ENCODE peak calls at places on chromosomes 13 and 19, in nine cellular contexts. A, P, O, F, N, Z, I, Q and C are unnamed samples.

GRCh38 chr13:72983085-72983768 is 75.6 kb upstream of the KLF5 start:
- DNase-seq in A (no peak), P (peak), O (peak), F (no peak), N (no peak), Z (no peak), I (no peak), Q (peak), C (no peak)

GRCh38 chr19:7476941-7477494 is 11.8 kb downstream of the PEX11G start:
- DNase-seq in A (no peak), P (no peak), O (no peak), F (no peak), N (no peak), Z (no peak), I (no peak), Q (no peak), C (no peak)

GRCh38 chr13:102948006-102948405 is 102.2 kb downstream of the ERCC5 start:
- DNase-seq in A (no peak), P (no peak), O (no peak), F (no peak), N (no peak), Z (no peak), I (no peak), Q (no peak), C (no peak)

GRCh38 chr19:53942001-53942786 is 20.5 kb upstream of the CACNG8 start:
- DNase-seq in A (no peak), P (no peak), O (no peak), F (peak), N (no peak), Z (no peak), I (no peak), Q (no peak), C (no peak)

GRCh38 chr13:111251646-111252448 is 68.6 kb upstream of the TEX29 start:
- DNase-seq in A (no peak), P (no peak), O (no peak), F (peak), N (no peak), Z (no peak), I (no peak), Q (no peak), C (no peak)

GRCh38 chr13:73835138-73835721 is 299.0 kb downstream of the KLF12 start:
- DNase-seq in A (no peak), P (no peak), O (no peak), F (peak), N (peak), Z (no peak), I (no peak), Q (no peak), C (peak)

GRCh38 chr13:85719749-85720148 is 79.5 kb downstream of the SLITRK6 start:
- DNase-seq in A (no peak), P (no peak), O (no peak), F (no peak), N (no peak), Z (no peak), I (no peak), Q (no peak), C (no peak)

GRCh38 chr19:55694241-55694655 is 19.2 kb downstream of the EPN1 start:
- DNase-seq in A (no peak), P (no peak), O (no peak), F (no peak), N (no peak), Z (no peak), I (no peak), Q (peak), C (no peak)

GRCh38 chr19:5290336-5291262 is 50.0 kb downstream of the PTPRS start:
- DNase-seq in A (no peak), P (no peak), O (no peak), F (no peak), N (no peak), Z (no peak), I (no peak), Q (no peak), C (no peak)

GRCh38 chr19:5002143-5002542 is 33.2 kb downstream of the KDM4B start:
- DNase-seq in A (no peak), P (no peak), O (no peak), F (no peak), N (no peak), Z (no peak), I (no peak), Q (no peak), C (peak)

GRCh38 chr19:1811472-1811894 is 593 bp downstream of the ATP8B3 start:
- DNase-seq in A (peak), P (peak), O (no peak), F (peak), N (no peak), Z (peak), I (no peak), Q (peak), C (no peak)

GRCh38 chr13:44484562-44485164 is 91.5 kb downstream of the TSC22D1 start:
- DNase-seq in A (no peak), P (no peak), O (no peak), F (no peak), N (no peak), Z (no peak), I (no peak), Q (no peak), C (no peak)

GRCh38 chr19:17534767-17535166 is 20.7 kb upstream of the COLGALT1 start:
- DNase-seq in A (no peak), P (no peak), O (no peak), F (no peak), N (no peak), Z (no peak), I (no peak), Q (no peak), C (no peak)

GRCh38 chr19:6521718-6522646 is 8.8 kb upstream of the TNFSF9 start:
- DNase-seq in A (no peak), P (no peak), O (no peak), F (no peak), N (no peak), Z (peak), I (no peak), Q (peak), C (no peak)

GRCh38 chr19:801861-802496 is 4.7 kb downstream of the PTBP1 start:
- DNase-seq in A (no peak), P (peak), O (no peak), F (peak), N (no peak), Z (no peak), I (peak), Q (peak), C (no peak)
- H3K4me3 ChIP-seq in A (no peak), P (no peak), O (peak), F (no peak), N (no peak), Z (peak), I (peak), Q (peak), C (peak)

GRCh38 chr19:34479396-34479795 is 2.2 kb upstream of the WTIP start:
- DNase-seq in A (no peak), P (no peak), O (no peak), F (no peak), N (no peak), Z (no peak), I (no peak), Q (no peak), C (no peak)

GRCh38 chr19:34481861-34482379 is 362 bp downstream of the WTIP start:
- DNase-seq in A (no peak), P (no peak), O (no peak), F (no peak), N (no peak), Z (no peak), I (peak), Q (no peak), C (no peak)

GRCh38 chr19:34480971-34481821 is at the start of gene WTIP:
- DNase-seq in A (peak), P (peak), O (peak), F (peak), N (no peak), Z (no peak), I (peak), Q (peak), C (no peak)

GRCh38 chr19:34482380-34483250 is 1.1 kb downstream of the WTIP start:
- DNase-seq in A (no peak), P (no peak), O (no peak), F (peak), N (no peak), Z (no peak), I (no peak), Q (no peak), C (no peak)

GRCh38 chr19:34480491-34480890 is 1.1 kb upstream of the WTIP start:
- DNase-seq in A (no peak), P (no peak), O (no peak), F (no peak), N (no peak), Z (no peak), I (no peak), Q (no peak), C (no peak)
- H3K4me3 ChIP-seq in A (no peak), P (no peak), O (peak), F (peak), N (no peak), Z (no peak), I (no peak), Q (no peak), C (no peak)

DNA sequence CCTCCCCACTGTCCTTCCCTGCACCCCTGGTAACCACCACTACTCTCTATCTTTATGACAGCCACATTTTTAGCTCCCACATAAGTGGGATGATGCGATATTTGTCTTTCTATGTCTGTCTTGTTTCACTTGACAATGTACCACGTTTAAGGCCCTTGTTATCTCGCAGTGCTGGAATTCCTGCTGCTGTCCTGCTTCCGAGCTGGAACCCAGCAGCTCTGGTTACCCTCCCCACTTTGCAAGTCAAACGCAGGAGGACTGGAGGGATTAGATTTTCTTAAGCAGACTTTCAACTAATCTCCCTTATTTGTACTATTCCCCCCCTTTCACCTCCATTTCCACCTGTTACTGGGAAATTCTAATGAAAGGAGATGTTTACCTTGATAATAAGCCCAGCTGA is 59.1 kb upstream of the PDX1 start:
- DNase-seq in A (no peak), P (no peak), O (no peak), F (peak), N (no peak), Z (no peak), I (no peak), Q (no peak), C (no peak)
- H3K4me3 ChIP-seq in A (no peak), P (no peak), O (no peak), F (no peak), N (no peak), Z (no peak), I (no peak), Q (no peak), C (no peak)

GRCh38 chr19:50383307-50383851 is 768 bp upstream of the POLD1 start:
- DNase-seq in A (no peak), P (no peak), O (no peak), F (no peak), N (no peak), Z (no peak), I (no peak), Q (no peak), C (no peak)

GRCh38 chr19:50384685-50385535 is 763 bp downstream of the POLD1 start:
- DNase-seq in A (no peak), P (peak), O (no peak), F (peak), N (no peak), Z (no peak), I (no peak), Q (no peak), C (no peak)

GRCh38 chr19:50383852-50384684 is at the start of gene POLD1:
- DNase-seq in A (peak), P (peak), O (peak), F (peak), N (peak), Z (peak), I (peak), Q (peak), C (peak)

GRCh38 chr19:50387868-50388245 is 3.7 kb downstream of the POLD1 start:
- DNase-seq in A (no peak), P (no peak), O (no peak), F (no peak), N (no peak), Z (no peak), I (no peak), Q (no peak), C (no peak)

DNA sequence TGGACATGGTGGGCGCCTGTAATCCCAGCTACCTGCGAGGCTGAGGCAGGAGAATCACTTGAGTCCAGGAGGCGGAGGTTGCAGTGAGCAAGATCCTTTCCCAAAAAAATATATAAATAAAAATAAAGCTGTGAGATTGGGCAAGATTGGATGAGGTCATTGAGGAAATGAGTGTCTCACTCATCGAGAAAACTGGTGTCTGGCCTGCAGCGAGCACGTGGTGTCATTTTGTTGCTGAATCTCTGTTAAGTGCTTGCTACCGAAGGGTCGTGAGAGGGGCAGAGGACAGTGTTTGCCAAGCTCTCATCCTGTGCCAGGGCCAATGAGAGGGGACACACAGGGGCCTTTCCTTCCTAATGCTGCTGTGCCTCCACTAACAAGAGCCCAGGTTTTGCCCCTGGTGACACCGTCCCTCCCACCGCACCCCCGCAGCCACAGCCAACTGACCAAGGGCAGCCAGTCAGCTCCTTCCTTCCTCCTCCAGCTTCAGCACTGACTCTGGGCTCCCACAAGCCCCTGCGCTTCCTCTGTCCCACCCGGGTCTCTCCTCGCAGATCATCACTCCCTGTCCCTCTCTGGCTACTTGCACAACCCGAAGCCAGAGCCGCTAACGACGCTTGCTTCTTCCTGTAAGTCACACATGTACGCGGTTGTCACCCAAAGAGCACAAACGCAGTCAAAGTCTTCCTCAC is 3.2 kb downstream of the POLD1 start:
- DNase-seq in A (peak), P (peak), O (no peak), F (no peak), N (no peak), Z (no peak), I (no peak), Q (peak), C (no peak)
- H3K4me3 ChIP-seq in A (no peak), P (no peak), O (no peak), F (no peak), N (no peak), Z (no peak), I (peak), Q (peak), C (no peak)